ENCODE peak calls at places on chromosome 14, in eight cellular contexts. O, H, B, N, I, G, Y and Q are unnamed samples.

GRCh38 chr14:97336816-97337215 is 539.6 kb downstream of the VRK1 start:
- DNase-seq in O (no peak), H (no peak), B (no peak), N (no peak), I (no peak), G (no peak), Y (no peak), Q (no peak)

GRCh38 chr14:41899416-41899815 is 292.7 kb downstream of the LRFN5 start:
- DNase-seq in O (no peak), H (no peak), B (no peak), N (no peak), I (peak), G (no peak), Y (peak), Q (peak)

GRCh38 chr14:101176535-101177205 is 273.1 kb upstream of the RTL1 start:
- DNase-seq in O (no peak), H (no peak), B (no peak), N (no peak), I (no peak), G (no peak), Y (no peak), Q (no peak)

GRCh38 chr14:81211844-81212243 is 8.9 kb downstream of the GTF2A1 start:
- DNase-seq in O (no peak), H (no peak), B (no peak), N (peak), I (no peak), G (peak), Y (peak), Q (peak)

GRCh38 chr14:68622856-68623255 is 170.0 kb downstream of the ZFP36L1 start:
- DNase-seq in O (no peak), H (no peak), B (no peak), N (peak), I (no peak), G (no peak), Y (no peak), Q (no peak)

GRCh38 chr14:46487582-46488350 is 163.8 kb downstream of the RPL10L start:
- DNase-seq in O (no peak), H (no peak), B (no peak), N (no peak), I (no peak), G (no peak), Y (no peak), Q (no peak)

GRCh38 chr14:82447586-82447985 is 913.9 kb upstream of the SEL1L start:
- DNase-seq in O (no peak), H (no peak), B (no peak), N (no peak), I (no peak), G (no peak), Y (no peak), Q (no peak)

GRCh38 chr14:20400965-20401593 is 12.2 kb downstream of the TEP1 start:
- DNase-seq in O (no peak), H (no peak), B (no peak), N (no peak), I (peak), G (no peak), Y (no peak), Q (no peak)

GRCh38 chr14:53458368-53458814 is 305.3 kb upstream of the DDHD1 start:
- DNase-seq in O (no peak), H (no peak), B (no peak), N (no peak), I (peak), G (no peak), Y (peak), Q (peak)

GRCh38 chr14:36656769-36657408 is 4.8 kb upstream of the PAX9 start:
- DNase-seq in O (no peak), H (no peak), B (no peak), N (no peak), I (no peak), G (no peak), Y (no peak), Q (no peak)
- H3K4me3 ChIP-seq in O (peak), H (no peak), B (peak), N (no peak), I (no peak), G (no peak), Y (peak), Q (no peak)

DNA sequence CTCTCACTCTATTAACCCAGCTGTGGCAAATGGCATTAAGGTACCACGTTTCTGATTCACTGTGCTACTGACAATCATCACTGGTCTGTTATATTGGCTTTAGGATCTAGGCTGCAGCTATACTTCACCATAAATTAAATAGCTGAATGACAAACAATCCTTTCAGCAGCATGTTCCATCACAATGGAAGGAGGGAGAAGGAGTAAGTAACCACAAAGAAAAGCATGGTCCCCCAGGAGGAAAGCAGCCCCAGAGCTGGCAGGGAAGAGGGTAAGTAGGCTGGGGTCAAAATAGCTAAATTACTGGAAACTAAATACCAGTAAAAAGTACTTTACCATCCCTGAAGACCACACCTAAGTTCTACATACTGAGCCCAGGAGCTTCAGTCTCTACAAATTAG is 2.8 kb downstream of the ARMH4 start:
- DNase-seq in O (no peak), H (no peak), B (no peak), N (no peak), I (no peak), G (no peak), Y (no peak), Q (no peak)
- H3K4me3 ChIP-seq in O (no peak), H (no peak), B (no peak), N (no peak), I (no peak), G (no peak), Y (no peak), Q (no peak)

DNA sequence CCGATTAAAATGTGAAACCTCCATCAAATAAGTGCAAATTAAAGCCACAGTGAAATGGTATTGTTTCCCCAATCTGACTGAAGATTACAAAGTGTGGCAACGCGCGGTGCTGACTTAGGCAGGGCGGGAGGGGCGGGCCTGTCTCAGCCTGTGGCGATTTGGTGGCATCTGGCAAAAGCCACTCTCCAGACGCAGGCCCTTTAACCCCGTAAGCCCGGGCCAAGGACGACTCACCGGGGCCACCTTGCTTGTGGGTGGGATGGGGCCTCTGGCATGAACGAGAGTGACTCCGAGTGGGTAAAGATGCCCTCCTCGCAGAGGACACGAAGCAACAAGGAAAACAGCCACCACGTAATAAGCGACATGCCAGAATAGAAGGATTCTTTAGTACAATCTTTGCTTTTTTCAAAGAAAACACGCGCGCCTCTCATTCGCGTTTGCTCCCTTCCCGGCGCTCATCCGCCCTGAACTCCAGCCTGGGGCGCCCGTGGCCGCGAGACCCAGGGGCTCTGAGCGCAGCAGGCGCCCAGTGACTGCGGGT is 809 bp downstream of the DEGS2 start:
- DNase-seq in O (no peak), H (no peak), B (no peak), N (no peak), I (no peak), G (no peak), Y (no peak), Q (no peak)
- H3K4me3 ChIP-seq in O (no peak), H (no peak), B (peak), N (no peak), I (no peak), G (no peak), Y (no peak), Q (no peak)

DNA sequence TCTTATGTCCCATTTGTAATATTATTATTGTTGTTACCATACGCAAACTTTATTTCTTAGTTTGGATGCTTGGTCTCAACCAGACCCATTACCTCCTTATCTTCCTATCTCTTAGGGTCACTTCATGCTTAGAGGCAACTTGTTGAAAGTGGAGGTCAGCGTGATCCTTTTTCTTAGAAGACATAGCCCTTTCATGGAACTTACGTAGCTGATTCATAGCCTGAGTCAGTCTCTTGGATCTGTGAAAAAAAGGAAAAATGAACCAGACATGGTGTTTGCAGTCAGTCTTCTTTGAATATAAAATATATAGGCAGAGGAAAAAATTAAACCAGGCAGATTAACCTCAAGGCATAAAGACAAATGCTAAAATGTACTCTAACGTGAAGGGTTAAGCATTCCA is 613.7 kb downstream of the DIO2 start:
- DNase-seq in O (no peak), H (no peak), B (no peak), N (no peak), I (peak), G (no peak), Y (no peak), Q (no peak)
- H3K4me3 ChIP-seq in O (no peak), H (no peak), B (no peak), N (no peak), I (no peak), G (no peak), Y (no peak), Q (no peak)

DNA sequence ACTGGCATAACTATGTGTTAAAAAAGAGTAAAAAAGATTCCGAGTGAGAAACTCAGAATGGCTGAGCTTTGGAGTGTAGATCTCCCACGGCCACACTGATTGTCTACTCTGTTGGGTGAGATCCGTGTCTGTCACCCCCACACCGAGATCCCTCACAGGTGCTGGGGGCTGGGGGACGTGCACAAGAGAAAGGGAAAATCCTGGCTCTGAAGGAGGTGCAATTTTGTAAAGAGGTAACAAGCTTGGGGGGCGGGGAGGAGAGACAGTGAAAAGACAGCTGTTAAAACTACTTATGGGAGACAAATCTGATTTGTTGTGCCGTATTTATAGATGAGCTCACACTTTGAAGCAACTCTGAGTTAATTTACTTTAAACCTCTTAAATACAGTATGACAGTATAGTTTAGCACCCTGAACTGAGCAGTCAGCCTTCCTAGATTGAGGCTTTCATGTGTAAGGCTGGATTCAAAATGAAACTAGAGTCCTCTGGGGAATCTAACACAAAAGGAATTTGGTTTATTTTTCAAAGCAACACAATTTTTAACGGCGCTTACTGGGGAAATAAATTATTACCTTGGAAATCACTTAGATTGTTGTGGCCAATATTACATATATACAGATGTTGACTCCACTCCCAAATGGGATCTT is 167.4 kb upstream of the RGS6 start:
- DNase-seq in O (no peak), H (no peak), B (no peak), N (no peak), I (no peak), G (no peak), Y (peak), Q (peak)
- H3K4me3 ChIP-seq in O (no peak), H (no peak), B (no peak), N (no peak), I (no peak), G (no peak), Y (peak), Q (peak)

DNA sequence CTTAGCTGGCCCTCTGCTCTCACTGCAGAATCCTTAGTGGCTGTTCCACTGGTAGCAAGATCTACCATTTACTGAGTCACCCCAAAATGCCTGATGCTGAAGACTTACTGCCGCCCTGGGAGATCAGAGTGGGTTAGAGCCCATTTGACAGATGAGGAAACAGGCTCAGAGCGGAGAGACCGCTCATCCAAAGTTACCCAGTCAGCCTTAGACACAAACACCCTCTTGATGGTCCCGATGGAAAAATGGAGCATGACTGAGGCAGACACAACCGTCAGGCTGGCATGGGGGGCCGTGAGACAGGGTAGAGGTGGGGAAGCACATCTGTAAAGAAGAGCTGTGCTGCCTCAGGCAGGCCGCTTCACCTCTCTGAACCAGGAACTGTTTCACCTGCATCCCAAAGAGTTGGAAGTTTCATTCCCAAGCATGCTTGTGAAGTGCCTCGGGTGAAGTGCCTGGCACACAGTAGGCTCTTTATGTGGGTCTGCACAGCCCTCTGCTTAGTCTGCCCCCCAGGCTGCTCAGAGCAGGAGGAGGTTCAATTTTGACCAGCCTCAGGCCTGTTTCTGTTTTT is 581 bp upstream of the SERPINA1 start:
- DNase-seq in O (no peak), H (no peak), B (no peak), N (no peak), I (no peak), G (no peak), Y (no peak), Q (no peak)
- H3K4me3 ChIP-seq in O (no peak), H (no peak), B (peak), N (no peak), I (no peak), G (no peak), Y (no peak), Q (no peak)

DNA sequence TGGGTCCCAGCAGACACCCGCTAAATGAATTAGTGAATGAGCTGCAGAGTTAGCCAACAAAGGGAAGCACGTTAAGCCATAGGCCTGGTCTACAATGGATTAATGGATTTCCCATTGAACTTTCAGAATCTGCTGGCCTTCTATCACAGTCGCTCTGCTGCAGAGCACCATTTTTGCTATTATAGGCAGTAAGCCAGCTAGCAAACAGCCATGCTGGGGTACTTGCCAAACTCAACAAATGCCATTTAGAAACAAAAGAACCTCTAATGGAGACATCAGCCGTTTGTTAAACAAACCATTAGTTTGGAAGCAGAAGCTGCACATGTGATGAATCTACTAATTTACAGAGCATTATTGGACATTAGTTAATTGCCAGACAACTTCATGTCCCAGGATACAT is 181.1 kb upstream of the STXBP6 start:
- DNase-seq in O (no peak), H (no peak), B (no peak), N (no peak), I (no peak), G (no peak), Y (no peak), Q (peak)
- H3K4me3 ChIP-seq in O (no peak), H (no peak), B (no peak), N (no peak), I (no peak), G (no peak), Y (no peak), Q (no peak)

GRCh38 chr14:88322505-88323085 is 474 bp downstream of the KCNK10 start:
- DNase-seq in O (no peak), H (no peak), B (no peak), N (no peak), I (no peak), G (no peak), Y (no peak), Q (peak)
- H3K4me3 ChIP-seq in O (peak), H (no peak), B (peak), N (peak), I (peak), G (no peak), Y (no peak), Q (no peak)

GRCh38 chr14:40346275-40346674 is 914.0 kb upstream of the FBXO33 start:
- DNase-seq in O (no peak), H (no peak), B (no peak), N (no peak), I (no peak), G (no peak), Y (no peak), Q (no peak)

GRCh38 chr14:40347675-40348074 is 915.4 kb upstream of the FBXO33 start:
- DNase-seq in O (no peak), H (no peak), B (no peak), N (no peak), I (no peak), G (no peak), Y (no peak), Q (no peak)
- H3K4me3 ChIP-seq in O (peak), H (no peak), B (no peak), N (no peak), I (no peak), G (no peak), Y (no peak), Q (no peak)

DNA sequence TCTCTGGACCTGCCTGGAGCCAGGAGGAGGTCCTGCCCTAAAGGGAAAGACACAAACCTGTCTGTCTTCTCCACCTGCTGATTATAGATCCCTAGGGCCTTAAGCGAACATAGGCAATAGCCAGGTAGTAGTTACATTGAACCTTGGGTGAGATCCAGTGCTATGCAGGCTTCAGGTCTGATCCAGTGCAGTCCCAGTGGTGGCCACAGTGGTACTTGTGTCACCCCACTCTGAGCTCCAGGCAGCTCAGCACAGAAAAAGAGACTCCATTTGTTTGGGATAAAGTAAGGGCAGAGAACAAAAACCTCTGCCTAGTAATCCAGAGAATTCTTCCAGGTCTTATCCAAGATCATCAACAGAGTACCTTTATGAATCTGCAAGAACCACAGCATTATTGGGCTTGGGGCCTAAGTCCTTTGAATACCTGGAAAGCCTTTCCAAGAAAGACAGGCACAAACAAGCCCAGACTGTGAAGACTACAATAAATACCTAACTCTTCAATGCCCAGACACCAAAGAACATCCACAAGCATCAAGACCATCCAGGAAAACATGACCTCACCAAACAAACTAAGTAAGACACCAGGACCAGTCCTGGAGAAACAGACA is 60.4 kb upstream of the KTN1 start:
- DNase-seq in O (no peak), H (no peak), B (no peak), N (no peak), I (no peak), G (no peak), Y (no peak), Q (no peak)
- H3K4me3 ChIP-seq in O (no peak), H (no peak), B (no peak), N (no peak), I (no peak), G (no peak), Y (no peak), Q (no peak)